ENCODE peak calls at places on chromosomes 12 and 14, in four cellular contexts. F, Q, X and B are unnamed samples. For H3K4me1 and H3K27me3, the result is how much of the 10 kb centered on the place peaks cover.

GRCh38 chr12:105352940-105353635 is 22.6 kb downstream of the C12orf75 start:
- DNase-seq in F (no peak), Q (no peak), X (no peak), B (peak)

GRCh38 chr12:52277486-52278245 is 3.2 kb downstream of the KRT86 start:
- DNase-seq in F (no peak), Q (no peak), X (peak), B (no peak)

GRCh38 chr12:83143937-83144336 is 457.2 kb downstream of the TMTC2 start:
- DNase-seq in F (no peak), Q (no peak), X (no peak), B (no peak)

GRCh38 chr14:105944632-105945610 is 418.5 kb downstream of the TMEM121 start:
- DNase-seq in F (peak), Q (peak), X (no peak), B (peak)

GRCh38 chr12:57212701-57213067 is 3.9 kb upstream of the NXPH4 start:
- DNase-seq in F (no peak), Q (no peak), X (no peak), B (no peak)

GRCh38 chr12:99111600-99111999 is 466.5 kb downstream of the APAF1 start:
- DNase-seq in F (no peak), Q (no peak), X (no peak), B (no peak)

GRCh38 chr14:73850940-73851339 is 691 bp upstream of the PTGR2 start:
- DNase-seq in F (no peak), Q (no peak), X (no peak), B (no peak)

GRCh38 chr12:13707829-13708228 is 273.6 kb downstream of the GRIN2B start:
- DNase-seq in F (no peak), Q (no peak), X (no peak), B (no peak)

GRCh38 chr14:67331368-67332125 is 28.1 kb downstream of the ATP6V1D start:
- DNase-seq in F (no peak), Q (no peak), X (no peak), B (no peak)

GRCh38 chr14:96088131-96088880 is 49.1 kb downstream of the C14orf132 start:
- DNase-seq in F (no peak), Q (no peak), X (no peak), B (no peak)

GRCh38 chr12:27003421-27004311 is 10.5 kb downstream of the TM7SF3 start:
- DNase-seq in F (no peak), Q (no peak), X (no peak), B (no peak)

GRCh38 chr12:54147186-54147585 is 41.6 kb downstream of the SMUG1 start:
- DNase-seq in F (peak), Q (no peak), X (no peak), B (no peak)

GRCh38 chr12:124567673-124568373 is 411 bp upstream of the NCOR2 start:
- DNase-seq in F (peak), Q (peak), X (peak), B (peak)

GRCh38 chr14:100065942-100066574 is 836 bp downstream of the EVL start:
- DNase-seq in F (no peak), Q (no peak), X (no peak), B (no peak)

GRCh38 chr12:65666876-65667275 is 157.4 kb upstream of the HMGA2 start:
- DNase-seq in F (no peak), Q (no peak), X (no peak), B (no peak)

GRCh38 chr12:80837342-80837978 is 100.3 kb downstream of the LIN7A start:
- DNase-seq in F (no peak), Q (peak), X (no peak), B (no peak)

GRCh38 chr12:71876400-71876799 is 36.8 kb downstream of the TBC1D15 start:
- DNase-seq in F (no peak), Q (no peak), X (no peak), B (no peak)

GRCh38 chr12:63862187-63863107 is 17.9 kb downstream of the SRGAP1 start:
- DNase-seq in F (no peak), Q (no peak), X (no peak), B (no peak)

DNA sequence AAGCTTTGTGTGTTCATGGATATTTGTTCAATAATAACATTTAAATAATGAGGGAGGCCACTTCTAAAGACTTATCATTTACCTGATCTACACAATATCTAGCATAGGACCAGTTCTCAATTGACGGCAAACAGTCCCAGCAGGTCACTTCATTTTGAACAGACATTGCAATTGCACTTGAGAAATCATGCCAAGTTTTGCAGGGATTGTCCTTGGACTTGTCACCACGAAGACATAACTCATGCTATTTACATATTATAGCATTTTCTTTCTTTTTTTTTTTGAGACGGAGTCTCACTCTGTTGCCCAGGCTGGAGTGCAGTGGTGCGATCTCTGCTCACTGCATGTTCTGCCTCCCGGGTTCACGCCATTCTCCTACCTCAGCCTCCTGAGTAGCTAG is 34.5 kb upstream of the BICD1 start:
- DNase-seq in F (no peak), Q (no peak), X (no peak), B (no peak)
- TF ChIP-seq CTCF in F (no peak), Q (no peak), X (no peak), B (no peak)

DNA sequence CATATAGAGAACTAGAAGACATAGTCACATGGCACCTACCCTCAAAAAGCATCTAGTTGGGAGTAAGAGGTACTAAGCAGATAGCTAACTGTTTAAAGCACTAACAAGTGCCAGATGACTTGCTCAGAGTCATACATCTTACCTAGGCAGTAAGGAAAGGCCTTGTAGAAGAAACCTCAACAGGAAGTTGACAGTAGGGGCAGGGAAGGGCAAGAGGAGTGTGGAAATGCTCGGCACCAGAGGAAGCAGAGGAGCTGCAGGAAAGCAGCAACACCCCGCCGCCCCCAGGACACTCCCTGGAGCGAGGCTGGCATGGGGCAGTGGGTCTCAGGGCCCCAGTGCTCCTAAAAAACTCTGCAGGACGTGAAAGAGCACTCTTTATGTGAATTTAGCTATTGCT is 92.9 kb downstream of the PPP2R5C start:
- DNase-seq in F (no peak), Q (no peak), X (no peak), B (no peak)
- H3K4me1 ChIP-seq in F (half or more), Q (under half), X (under half), B (under half)

GRCh38 chr14:104935955-104936354 is 11.3 kb downstream of the PLD4 start:
- DNase-seq in F (peak), Q (no peak), X (peak), B (no peak)

GRCh38 chr14:104937161-104937560 is 12.5 kb downstream of the PLD4 start:
- DNase-seq in F (no peak), Q (no peak), X (peak), B (no peak)

GRCh38 chr14:104935026-104935650 is 10.5 kb downstream of the PLD4 start:
- DNase-seq in F (peak), Q (no peak), X (no peak), B (no peak)

GRCh38 chr14:104937694-104938365 is 13.2 kb downstream of the PLD4 start:
- DNase-seq in F (no peak), Q (no peak), X (peak), B (no peak)

DNA sequence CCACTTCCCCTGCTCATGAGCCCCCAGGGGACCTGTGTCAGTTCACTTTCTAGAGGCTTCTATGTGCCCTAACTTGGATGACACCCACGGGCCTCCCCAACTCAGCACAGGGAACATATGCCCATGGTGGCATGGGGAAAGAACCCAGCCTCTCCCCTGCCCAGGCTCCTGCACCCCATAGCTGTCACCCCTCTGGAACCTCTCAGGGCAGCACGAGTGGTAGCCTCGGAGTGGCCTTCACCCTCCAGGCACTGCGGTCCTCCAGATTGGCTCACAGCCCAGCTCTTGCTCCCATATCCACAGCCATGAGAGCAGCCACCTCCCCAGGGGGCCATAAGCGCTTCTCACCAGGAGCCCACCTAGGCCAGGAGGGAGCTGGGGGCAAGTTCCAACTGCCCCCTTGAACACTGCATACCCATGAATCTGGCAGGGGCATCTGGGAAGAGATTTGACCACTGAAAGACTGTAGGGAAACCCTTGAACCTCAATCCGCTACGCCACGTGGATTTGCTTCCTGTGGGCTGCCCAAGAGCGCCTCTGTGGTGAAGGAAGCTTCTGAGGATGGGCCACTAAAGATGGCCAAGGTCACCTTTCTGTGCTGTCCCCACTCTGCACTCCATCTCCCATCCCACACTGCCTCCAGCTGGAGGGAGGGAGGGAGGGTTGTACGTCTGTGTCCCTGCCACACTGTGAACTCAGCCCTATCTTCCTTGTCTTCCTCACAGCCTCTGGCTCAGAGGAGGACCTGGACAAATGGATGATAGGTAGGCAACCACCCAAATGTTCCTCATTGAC is 11.9 kb downstream of the PLD4 start:
- DNase-seq in F (peak), Q (no peak), X (peak), B (no peak)
- H3K27me3 ChIP-seq in F (under half), Q (under half), X (under half), B (half or more)

GRCh38 chr14:103296007-103296406 is 38.0 kb upstream of the EIF5 start:
- DNase-seq in F (no peak), Q (no peak), X (no peak), B (no peak)

GRCh38 chr14:103298620-103299019 is 35.4 kb upstream of the EIF5 start:
- DNase-seq in F (no peak), Q (no peak), X (no peak), B (no peak)

GRCh38 chr14:103294091-103294490 is 39.9 kb upstream of the EIF5 start:
- DNase-seq in F (peak), Q (no peak), X (no peak), B (no peak)

GRCh38 chr14:103293465-103293864 is 40.6 kb upstream of the EIF5 start:
- DNase-seq in F (no peak), Q (no peak), X (peak), B (no peak)

DNA sequence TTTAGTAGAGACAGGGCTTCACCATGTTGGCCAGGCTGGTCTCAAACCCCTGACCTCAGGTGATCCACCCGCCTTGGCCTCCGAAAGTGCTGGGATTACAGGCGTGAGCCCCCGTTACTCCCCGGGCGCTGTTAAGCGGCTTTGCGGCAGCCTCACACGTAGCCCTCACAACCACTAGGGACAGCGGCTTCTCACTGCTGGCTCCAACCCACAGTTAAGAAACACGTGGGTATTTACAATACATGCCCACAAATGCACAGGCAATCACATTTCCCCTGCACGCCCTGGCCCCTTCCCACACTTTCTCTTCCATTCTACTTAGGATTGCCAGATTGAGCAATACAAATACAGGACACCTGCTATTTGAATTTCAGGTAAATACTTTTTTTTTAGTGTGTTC is 37.0 kb upstream of the EIF5 start:
- DNase-seq in F (no peak), Q (no peak), X (no peak), B (no peak)
- TF ChIP-seq CTCF in F (no peak), Q (no peak), X (no peak), B (no peak)

GRCh38 chr12:116157845-116158267 is 119.6 kb downstream of the MED13L start:
- DNase-seq in F (no peak), Q (no peak), X (no peak), B (no peak)
- H3K4me1 ChIP-seq in F (half or more), Q (under half), X (under half), B (half or more)

DNA sequence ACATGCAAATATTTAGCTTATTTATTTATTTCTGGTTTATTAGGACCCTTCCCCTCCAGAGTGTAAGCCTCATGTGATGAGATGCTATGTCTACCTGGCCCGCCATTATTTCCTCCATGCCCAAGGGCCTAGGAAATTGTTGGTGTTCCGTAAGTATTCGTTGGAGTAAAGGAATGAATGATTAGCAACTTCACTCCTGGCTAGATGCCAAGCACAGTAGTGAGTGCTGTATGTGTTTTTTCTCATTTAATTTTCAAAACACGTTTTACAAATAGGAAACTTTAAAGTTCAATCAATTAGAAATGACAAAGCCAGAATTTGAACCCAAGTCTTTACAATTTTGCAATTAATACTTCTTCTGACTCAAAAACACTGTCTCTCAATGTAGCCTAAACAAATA is 253.8 kb downstream of the BCAT1 start:
- DNase-seq in F (no peak), Q (no peak), X (no peak), B (no peak)
- H3K27me3 ChIP-seq in F (under half), Q (under half), X (under half), B (under half)

GRCh38 chr12:132385923-132386751 is 56.7 kb upstream of the GALNT9 start:
- DNase-seq in F (peak), Q (no peak), X (no peak), B (no peak)
- TF ChIP-seq CTCF in F (no peak), Q (no peak), X (no peak), B (no peak)

GRCh38 chr14:69647216-69647615 is 35.8 kb downstream of the SUSD6 start:
- DNase-seq in F (no peak), Q (no peak), X (no peak), B (no peak)
- H3K4me1 ChIP-seq in F (half or more), Q (half or more), X (half or more), B (half or more)